ENCODE peak calls at places on chromosomes 3 and 15, in five cellular contexts. One of them, this sample, is unnamed.

GRCh38 chr15:64911317-64912186 is at the start of gene ANKDD1A:
- DNase-seq in glutamatergic neuron: peak
- DNase-seq in stomach: peak
- DNase-seq in Peyer's patch: peak
- DNase-seq in ovary: peak
- DNase-seq in this sample: peak

GRCh38 chr3:189683576-189684255 is 52.5 kb downstream of the TP63 start:
- DNase-seq in glutamatergic neuron: no peak
- DNase-seq in stomach: no peak
- DNase-seq in Peyer's patch: no peak
- DNase-seq in ovary: no peak
- DNase-seq in this sample: no peak

GRCh38 chr3:113721638-113722037 is 24.4 kb downstream of the NAA50 start:
- DNase-seq in glutamatergic neuron: no peak
- DNase-seq in stomach: no peak
- DNase-seq in Peyer's patch: no peak
- DNase-seq in ovary: no peak
- DNase-seq in this sample: no peak

GRCh38 chr3:66797916-66798560 is 200.1 kb upstream of the KBTBD8 start:
- DNase-seq in glutamatergic neuron: peak
- DNase-seq in stomach: peak
- DNase-seq in Peyer's patch: no peak
- DNase-seq in ovary: peak
- DNase-seq in this sample: peak

GRCh38 chr3:119695480-119695879 is 7.3 kb upstream of the CFAP91 start:
- DNase-seq in glutamatergic neuron: no peak
- DNase-seq in stomach: no peak
- DNase-seq in Peyer's patch: no peak
- DNase-seq in ovary: no peak
- DNase-seq in this sample: no peak

GRCh38 chr3:156522673-156523072 is 32.2 kb downstream of the SSR3 start:
- DNase-seq in glutamatergic neuron: no peak
- DNase-seq in stomach: no peak
- DNase-seq in Peyer's patch: no peak
- DNase-seq in ovary: no peak
- DNase-seq in this sample: no peak

GRCh38 chr3:122794779-122795673 is at the start of gene SLC49A4:
- DNase-seq in glutamatergic neuron: peak
- DNase-seq in stomach: peak
- DNase-seq in Peyer's patch: peak
- DNase-seq in ovary: peak
- DNase-seq in this sample: peak

GRCh38 chr3:62084558-62084957 is 288.8 kb downstream of the FEZF2 start:
- DNase-seq in glutamatergic neuron: no peak
- DNase-seq in stomach: no peak
- DNase-seq in Peyer's patch: no peak
- DNase-seq in ovary: no peak
- DNase-seq in this sample: no peak

GRCh38 chr3:142987080-142987700 is 14.2 kb upstream of the U2SURP start:
- DNase-seq in glutamatergic neuron: no peak
- DNase-seq in stomach: no peak
- DNase-seq in Peyer's patch: no peak
- DNase-seq in ovary: no peak
- DNase-seq in this sample: no peak

GRCh38 chr3:124700880-124701684 is 29.2 kb upstream of the UMPS start:
- DNase-seq in glutamatergic neuron: no peak
- DNase-seq in stomach: no peak
- DNase-seq in Peyer's patch: peak
- DNase-seq in ovary: no peak
- DNase-seq in this sample: no peak

GRCh38 chr3:56921573-56922571 is 120.1 kb upstream of the ARHGEF3 start:
- DNase-seq in glutamatergic neuron: no peak
- DNase-seq in stomach: no peak
- DNase-seq in Peyer's patch: no peak
- DNase-seq in ovary: no peak
- DNase-seq in this sample: no peak

GRCh38 chr3:127217594-127218456 is 24.9 kb downstream of the PRR23E start:
- DNase-seq in glutamatergic neuron: no peak
- DNase-seq in stomach: no peak
- DNase-seq in Peyer's patch: no peak
- DNase-seq in ovary: no peak
- DNase-seq in this sample: no peak

GRCh38 chr3:197378987-197379718 is 80.7 kb upstream of the DLG1 start:
- DNase-seq in glutamatergic neuron: no peak
- DNase-seq in stomach: no peak
- DNase-seq in Peyer's patch: no peak
- DNase-seq in ovary: no peak
- DNase-seq in this sample: no peak

GRCh38 chr3:42161050-42161935 is 70.1 kb downstream of the TRAK1 start:
- DNase-seq in glutamatergic neuron: no peak
- DNase-seq in stomach: no peak
- DNase-seq in Peyer's patch: no peak
- DNase-seq in ovary: no peak
- DNase-seq in this sample: no peak

GRCh38 chr3:58064923-58065638 is 56.9 kb downstream of the FLNB start:
- DNase-seq in glutamatergic neuron: no peak
- DNase-seq in stomach: no peak
- DNase-seq in Peyer's patch: no peak
- DNase-seq in ovary: no peak
- DNase-seq in this sample: no peak

GRCh38 chr15:75655911-75656310 is 8.2 kb downstream of the SNX33 start:
- DNase-seq in glutamatergic neuron: no peak
- DNase-seq in stomach: no peak
- DNase-seq in Peyer's patch: no peak
- DNase-seq in ovary: no peak
- DNase-seq in this sample: no peak

GRCh38 chr15:29226431-29227216 is 43.0 kb downstream of the NSMCE3 start:
- DNase-seq in glutamatergic neuron: no peak
- DNase-seq in stomach: no peak
- DNase-seq in Peyer's patch: no peak
- DNase-seq in ovary: no peak
- DNase-seq in this sample: no peak

GRCh38 chr3:190038050-190038631 is 82.6 kb downstream of the P3H2 start:
- DNase-seq in glutamatergic neuron: no peak
- DNase-seq in stomach: peak
- DNase-seq in Peyer's patch: peak
- DNase-seq in ovary: no peak
- DNase-seq in this sample: peak

GRCh38 chr3:53941174-53941573 is 49.5 kb upstream of the SELENOK start:
- DNase-seq in glutamatergic neuron: no peak
- DNase-seq in stomach: no peak
- DNase-seq in Peyer's patch: no peak
- DNase-seq in ovary: no peak
- DNase-seq in this sample: no peak

GRCh38 chr3:53944019-53944418 is 52.4 kb upstream of the SELENOK start:
- DNase-seq in glutamatergic neuron: no peak
- DNase-seq in stomach: no peak
- DNase-seq in Peyer's patch: no peak
- DNase-seq in ovary: no peak
- DNase-seq in this sample: no peak

GRCh38 chr3:53939081-53939582 is 47.5 kb upstream of the SELENOK start:
- DNase-seq in glutamatergic neuron: no peak
- DNase-seq in stomach: no peak
- DNase-seq in Peyer's patch: no peak
- DNase-seq in ovary: no peak
- DNase-seq in this sample: no peak

GRCh38 chr3:53940651-53941050 is 49.0 kb upstream of the SELENOK start:
- DNase-seq in glutamatergic neuron: no peak
- DNase-seq in stomach: no peak
- DNase-seq in Peyer's patch: no peak
- DNase-seq in ovary: no peak
- DNase-seq in this sample: no peak

GRCh38 chr3:53941945-53942344 is 50.3 kb upstream of the SELENOK start:
- DNase-seq in glutamatergic neuron: no peak
- DNase-seq in stomach: no peak
- DNase-seq in Peyer's patch: no peak
- DNase-seq in ovary: no peak
- DNase-seq in this sample: no peak
- TF ChIP-seq CTCF in glutamatergic neuron: no peak
- TF ChIP-seq CTCF in stomach: no peak
- TF ChIP-seq CTCF in Peyer's patch: no peak
- TF ChIP-seq CTCF in ovary: no peak
- TF ChIP-seq CTCF in this sample: no peak

GRCh38 chr3:116103868-116104530 is 341.3 kb downstream of the LSAMP start:
- DNase-seq in glutamatergic neuron: no peak
- DNase-seq in stomach: no peak
- DNase-seq in Peyer's patch: no peak
- DNase-seq in ovary: no peak
- DNase-seq in this sample: no peak

DNA sequence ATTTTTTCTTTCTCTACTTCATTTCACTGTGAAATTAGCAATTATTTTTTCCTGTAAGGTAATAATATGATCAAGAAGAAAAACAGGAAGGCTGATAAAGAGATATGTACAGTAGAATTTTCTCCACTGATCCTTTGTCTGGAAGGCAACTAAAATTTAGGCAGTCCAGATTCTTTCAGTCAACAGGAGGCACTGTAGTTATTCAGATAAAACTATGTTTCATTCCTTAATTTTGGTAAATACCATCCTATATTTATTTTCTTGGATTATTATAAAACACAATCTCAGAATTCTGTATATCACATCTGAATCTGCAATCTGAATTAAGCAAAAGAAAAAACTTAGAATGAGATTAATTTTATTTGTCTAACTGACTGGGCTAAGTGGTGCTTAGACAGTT is 343.2 kb downstream of the LSAMP start:
- DNase-seq in glutamatergic neuron: no peak
- DNase-seq in stomach: no peak
- DNase-seq in Peyer's patch: no peak
- DNase-seq in ovary: no peak
- DNase-seq in this sample: no peak
- TF ChIP-seq CTCF in glutamatergic neuron: no peak
- TF ChIP-seq CTCF in stomach: no peak
- TF ChIP-seq CTCF in Peyer's patch: no peak
- TF ChIP-seq CTCF in ovary: no peak
- TF ChIP-seq CTCF in this sample: no peak

DNA sequence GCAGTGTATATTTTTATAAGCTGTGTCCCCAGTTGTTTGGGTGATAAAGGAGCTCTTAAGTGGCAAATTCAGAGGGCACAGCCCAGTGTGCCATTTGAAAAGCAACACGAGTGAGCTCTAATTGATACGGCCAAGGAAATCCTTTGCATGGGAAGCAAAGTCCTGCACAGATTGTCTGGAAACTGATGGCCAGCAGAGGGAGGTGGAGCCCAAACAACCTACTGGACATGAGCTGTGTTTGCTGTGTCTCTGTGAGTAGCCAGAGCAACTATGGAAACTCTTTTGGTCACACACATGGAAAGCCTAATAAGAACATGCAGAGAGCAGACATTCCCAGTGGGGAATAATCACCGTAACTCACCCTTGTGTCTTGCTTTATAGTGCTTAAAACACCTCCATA is 24.4 kb downstream of the ONECUT1 start:
- DNase-seq in glutamatergic neuron: peak
- DNase-seq in stomach: no peak
- DNase-seq in Peyer's patch: no peak
- DNase-seq in ovary: no peak
- DNase-seq in this sample: peak
- TF ChIP-seq CTCF in glutamatergic neuron: peak
- TF ChIP-seq CTCF in stomach: no peak
- TF ChIP-seq CTCF in Peyer's patch: no peak
- TF ChIP-seq CTCF in ovary: no peak
- TF ChIP-seq CTCF in this sample: peak

DNA sequence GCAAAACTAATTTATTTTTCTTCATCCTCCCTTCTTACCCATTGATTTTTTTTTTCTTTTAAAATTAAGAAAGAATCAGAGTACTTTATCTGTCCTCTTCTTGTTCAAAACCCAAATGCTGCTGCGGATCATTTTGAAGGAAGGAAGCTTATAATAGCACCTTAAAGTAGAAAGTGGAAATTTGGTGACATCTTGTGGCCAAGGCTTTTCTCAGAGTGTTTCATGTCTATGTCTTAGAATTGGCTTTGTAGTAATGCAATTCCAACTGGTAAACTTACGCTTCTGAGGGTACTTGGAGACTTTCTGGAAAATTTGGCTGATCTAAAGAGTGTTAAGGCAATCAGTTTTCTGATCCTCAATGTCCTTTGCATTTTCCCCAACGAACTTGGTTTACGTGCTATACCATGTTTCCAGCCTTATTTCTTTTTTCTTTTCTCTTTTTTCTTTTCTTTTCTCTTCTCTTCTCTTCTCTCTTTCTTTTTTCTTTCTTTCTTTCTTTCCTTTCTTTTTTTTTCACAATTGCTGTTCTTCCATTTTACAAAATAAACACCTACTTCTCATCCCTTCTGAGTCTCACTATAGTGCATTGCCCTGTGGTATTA is 30.7 kb downstream of the C3orf38 start:
- DNase-seq in glutamatergic neuron: no peak
- DNase-seq in stomach: no peak
- DNase-seq in Peyer's patch: no peak
- DNase-seq in ovary: no peak
- DNase-seq in this sample: no peak
- TF ChIP-seq CTCF in glutamatergic neuron: no peak
- TF ChIP-seq CTCF in stomach: no peak
- TF ChIP-seq CTCF in Peyer's patch: peak
- TF ChIP-seq CTCF in ovary: no peak
- TF ChIP-seq CTCF in this sample: no peak

DNA sequence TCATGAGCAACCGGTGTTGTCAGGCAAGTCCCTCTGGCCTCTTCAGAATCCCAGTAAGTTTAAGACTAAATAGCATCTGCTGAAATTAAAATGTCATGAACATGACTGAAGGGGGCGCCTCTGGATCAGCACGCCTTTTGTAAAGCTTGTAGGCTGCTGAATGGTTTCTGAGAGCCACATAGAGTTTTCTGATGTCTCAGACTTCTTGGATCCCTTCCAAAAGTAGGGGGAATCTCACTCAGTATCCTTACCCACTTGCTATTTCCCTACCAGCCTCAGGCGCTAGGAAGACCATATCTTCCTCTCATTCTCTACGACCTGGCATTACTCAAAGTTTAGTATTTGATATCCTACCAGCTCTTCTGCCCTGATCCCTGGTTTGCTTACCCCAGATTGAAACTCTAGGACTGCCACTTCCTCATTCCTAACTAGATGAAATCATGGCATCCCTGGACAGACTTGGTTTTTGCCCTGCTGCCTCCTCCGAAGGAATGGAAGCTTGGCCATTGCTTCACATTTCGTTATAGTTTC is 62.7 kb upstream of the CD47 start:
- DNase-seq in glutamatergic neuron: peak
- DNase-seq in stomach: peak
- DNase-seq in Peyer's patch: no peak
- DNase-seq in ovary: no peak
- DNase-seq in this sample: peak
- TF ChIP-seq CTCF in glutamatergic neuron: peak
- TF ChIP-seq CTCF in stomach: no peak
- TF ChIP-seq CTCF in Peyer's patch: peak
- TF ChIP-seq CTCF in ovary: no peak
- TF ChIP-seq CTCF in this sample: no peak

DNA sequence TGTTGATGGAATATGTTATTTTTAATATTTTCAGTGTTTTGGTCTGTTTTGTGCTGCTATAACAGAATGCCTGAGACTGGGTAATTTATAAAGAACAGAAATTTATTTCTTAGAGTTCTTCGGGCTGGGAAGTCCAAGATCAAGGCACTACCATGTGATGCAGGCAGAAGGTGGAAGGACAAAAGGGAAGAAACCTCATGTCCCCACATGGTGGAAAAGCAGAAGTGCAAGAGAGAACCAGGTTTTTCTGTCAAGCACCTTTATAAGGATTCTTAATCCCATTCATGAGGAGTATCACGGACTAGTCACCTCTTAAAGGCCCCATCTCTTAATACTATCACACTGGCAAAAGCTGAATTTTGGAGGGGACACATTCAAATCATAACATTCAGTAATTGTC is 57.9 kb upstream of the EPHB3 start:
- DNase-seq in glutamatergic neuron: no peak
- DNase-seq in stomach: no peak
- DNase-seq in Peyer's patch: no peak
- DNase-seq in ovary: no peak
- DNase-seq in this sample: no peak
- TF ChIP-seq CTCF in glutamatergic neuron: no peak
- TF ChIP-seq CTCF in stomach: no peak
- TF ChIP-seq CTCF in Peyer's patch: no peak
- TF ChIP-seq CTCF in ovary: no peak
- TF ChIP-seq CTCF in this sample: no peak

This sample was measured in endothelial cell.